ENCODE peak calls at places on chromosomes 4 and X, in seven cellular contexts. U is right atrium auricular region, K is NB4, R is HCT116, V is GM20000, L is cardiac muscle cell, X is mammary epithelial cell. H is an unnamed sample.

GRCh38 chr4:74284074-74284473 is 24.2 kb upstream of the EPGN start:
- DNase-seq in U (no peak), K (no peak), L (peak; percentile 35), X (peak; percentile 73), V (no peak), R (peak; percentile 22), H (no peak)

GRCh38 chr4:108954880-108955279 is 192.0 kb upstream of the ETNPPL start:
- DNase-seq in V (no peak), L (no peak), K (no peak), R (no peak), U (no peak), X (peak; percentile 1), H (no peak)

GRCh38 chr4:35559559-35560365 is 684.6 kb downstream of the ARAP2 start:
- DNase-seq in V (no peak), K (no peak), U (no peak), X (peak; percentile 0), R (peak; percentile 10), L (no peak), H (no peak)

GRCh38 chr4:4937926-4938325 is 78.5 kb downstream of the MSX1 start:
- DNase-seq in U (no peak), L (no peak), X (no peak), R (no peak), V (no peak), K (no peak), H (no peak)

GRCh38 chr4:22897520-22898108 is 204.9 kb downstream of the GBA3 start:
- DNase-seq in V (peak; percentile 31), X (peak; percentile 4), U (no peak), K (peak; percentile 53), L (peak; percentile 33), R (peak; percentile 3), H (no peak)

GRCh38 chr4:142315999-142316398 is 530.1 kb downstream of the INPP4B start:
- DNase-seq in R (no peak), U (no peak), K (no peak), V (no peak), L (no peak), X (no peak), H (no peak)

GRCh38 chrX:73525928-73526690 is 36.9 kb upstream of the CHIC1 start:
- DNase-seq in K (no peak), R (no peak), L (no peak), U (no peak), X (no peak), V (no peak), H (no peak)

GRCh38 chr4:113080050-113080449 is 30.6 kb downstream of the ANK2 start:
- DNase-seq in R (no peak), V (no peak), X (peak; percentile 16), L (peak; percentile 3), U (no peak), K (no peak), H (no peak)

GRCh38 chr4:11904117-11904535 is 475.4 kb upstream of the HS3ST1 start:
- DNase-seq in K (no peak), X (peak; percentile 3), R (no peak), V (no peak), L (peak; percentile 94), U (peak; percentile 71), H (no peak)

GRCh38 chrX:44042124-44042523 is 68.9 kb upstream of the NDP start:
- DNase-seq in L (no peak), X (no peak), K (no peak), U (no peak), R (no peak), V (no peak), H (no peak)

GRCh38 chrX:122270809-122271494 is 913.1 kb upstream of the GRIA3 start:
- DNase-seq in L (no peak), X (no peak), R (no peak), V (no peak), U (no peak), K (no peak), H (no peak)

GRCh38 chrX:139211568-139212182 is 318.9 kb upstream of the F9 start:
- DNase-seq in L (no peak), R (no peak), V (no peak), K (no peak), U (no peak), X (no peak), H (no peak)

GRCh38 chr4:25788839-25789238 is 73.9 kb downstream of the SEL1L3 start:
- DNase-seq in R (no peak), K (no peak), L (no peak), X (no peak), V (no peak), U (no peak), H (no peak)

GRCh38 chr4:48268956-48269860 is at the start of gene TEC:
- DNase-seq in V (peak; percentile 50), U (peak; percentile 63), X (no peak), L (no peak), R (peak; percentile 48), K (peak; percentile 80), H (no peak)

GRCh38 chr4:121316091-121316490 is 64.7 kb downstream of the QRFPR start:
- DNase-seq in L (no peak), U (no peak), X (no peak), K (no peak), R (no peak), V (no peak), H (no peak)

GRCh38 chrX:19886888-19887531 is 390 bp downstream of the SH3KBP1 start:
- DNase-seq in U (no peak), K (peak; percentile 53), R (no peak), L (peak; percentile 21), X (no peak), V (peak; percentile 64), H (peak; percentile 86)

GRCh38 chr4:819401-820229 is 6.3 kb downstream of the CPLX1 start:
- DNase-seq in X (no peak), L (no peak), K (no peak), V (no peak), R (no peak), U (no peak), H (no peak)

GRCh38 chr4:4840351-4840750 is 19.1 kb upstream of the MSX1 start:
- DNase-seq in R (no peak), U (no peak), K (no peak), L (no peak), V (no peak), X (no peak), H (no peak)

GRCh38 chr4:17580969-17581368 is 4.0 kb downstream of the LAP3 start:
- DNase-seq in X (peak; percentile 6), K (no peak), L (peak; percentile 66), R (no peak), U (no peak), V (no peak), H (no peak)

GRCh38 chr4:87502580-87503238 is 26.5 kb downstream of the SPARCL1 start:
- DNase-seq in L (peak; percentile 26), V (no peak), K (no peak), X (peak; percentile 36), R (peak; percentile 27), U (no peak), H (no peak)

GRCh38 chrX:41482153-41482850 is 35.2 kb downstream of the NYX start:
- DNase-seq in K (no peak), V (no peak), U (no peak), X (no peak), R (no peak), L (peak; percentile 41), H (no peak)

GRCh38 chr4:69563424-69563823 is 67.7 kb upstream of the UGT2B4 start:
- DNase-seq in X (no peak), L (no peak), R (no peak), V (no peak), U (no peak), K (no peak), H (no peak)

GRCh38 chr4:162201673-162202072 is 37.9 kb upstream of the FSTL5 start:
- DNase-seq in X (no peak), L (no peak), R (no peak), U (no peak), V (no peak), K (no peak), H (no peak)

GRCh38 chrX:65534450-65535292 is at the start of gene LAS1L:
- DNase-seq in K (peak; percentile 96), R (peak; percentile 90), X (peak; percentile 91), L (peak; percentile 96), V (peak; percentile 87), U (peak; percentile 96), H (peak; percentile 94)
- TF ChIP-seq CTCF in K (no peak), R (no peak), X (no peak), L (no peak), V (no peak), U (no peak), H (no peak)

DNA sequence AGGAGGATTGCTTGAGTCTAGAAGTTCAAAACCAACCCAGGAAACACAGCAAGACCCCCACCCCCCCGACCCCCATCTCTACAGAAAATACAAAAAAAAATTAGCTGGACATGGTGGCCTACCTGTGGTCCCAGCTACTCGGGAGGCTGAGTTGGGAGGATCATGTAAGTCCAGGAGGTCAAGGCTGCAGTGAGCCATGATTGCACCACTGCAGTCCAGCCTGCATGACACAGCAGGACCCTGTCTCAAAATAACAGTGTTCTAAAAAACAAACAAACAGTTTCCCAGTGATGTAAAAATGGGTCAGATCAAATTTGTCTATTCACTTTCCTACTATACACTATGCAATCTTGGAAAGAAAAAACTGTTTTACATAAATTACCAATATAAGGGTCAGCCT is 2.0 kb upstream of the CBR4 start:
- DNase-seq in V (no peak), R (no peak), X (no peak), U (no peak), L (no peak), K (no peak), H (no peak)
- TF ChIP-seq CTCF in V (no peak), R (no peak), X (no peak), U (no peak), L (no peak), K (no peak), H (no peak)

GRCh38 chr4:155403886-155404285 is 27.1 kb upstream of the MAP9 start:
- DNase-seq in R (peak; percentile 36), U (no peak), K (peak; percentile 3), X (peak; percentile 23), V (no peak), L (peak; percentile 75), H (no peak)
- TF ChIP-seq CTCF in R (peak; percentile 53), U (no peak), K (no peak), X (peak; percentile 50), V (peak; percentile 5), L (peak; percentile 36), H (peak; percentile 69)

GRCh38 chrX:140733766-140734342 is 24.3 kb downstream of the LINC00632 start:
- DNase-seq in V (peak; percentile 7), U (no peak), L (peak; percentile 68), K (peak; percentile 58), R (no peak), X (peak; percentile 25), H (no peak)
- TF ChIP-seq CTCF in V (peak; percentile 42), U (peak; percentile 71), L (peak; percentile 61), K (peak; percentile 66), R (peak; percentile 55), X (peak; percentile 83), H (peak; percentile 94)